ENCODE peak calls at places on chromosomes 1 and 21, in five cellular contexts. One of them, this sample, is unnamed.
A peak's percentile ranks its signal among the peaks of the same experiment; 100 is the strongest.

GRCh38 chr21:36203603-36203889 is 46.9 kb downstream of the DOP1B start:
- DNase-seq in fibroblast of lung: peak; percentile 75
- DNase-seq in endodermal cell: no peak
- DNase-seq in endothelial cell of umbilical vein: peak; percentile 17
- DNase-seq in IMR-90: peak; percentile 92
- DNase-seq in this sample: no peak

GRCh38 chr1:175319112-175319911 is 126.7 kb upstream of the KIAA0040 start:
- DNase-seq in fibroblast of lung: peak; percentile 73
- DNase-seq in endodermal cell: peak; percentile 90
- DNase-seq in endothelial cell of umbilical vein: peak; percentile 75
- DNase-seq in IMR-90: peak; percentile 60
- DNase-seq in this sample: peak; percentile 83

GRCh38 chr1:3156936-3157335 is 87.9 kb downstream of the PRDM16 start:
- DNase-seq in fibroblast of lung: no peak
- DNase-seq in endodermal cell: no peak
- DNase-seq in endothelial cell of umbilical vein: no peak
- DNase-seq in IMR-90: no peak
- DNase-seq in this sample: no peak

GRCh38 chr1:12593621-12594066 is 24.4 kb downstream of the DHRS3 start:
- DNase-seq in fibroblast of lung: peak; percentile 53
- DNase-seq in endodermal cell: no peak
- DNase-seq in endothelial cell of umbilical vein: no peak
- DNase-seq in IMR-90: peak; percentile 59
- DNase-seq in this sample: no peak

GRCh38 chr1:67791686-67792475 is 41.4 kb downstream of the GNG12 start:
- DNase-seq in fibroblast of lung: peak; percentile 84
- DNase-seq in endodermal cell: no peak
- DNase-seq in endothelial cell of umbilical vein: peak; percentile 87
- DNase-seq in IMR-90: peak; percentile 93
- DNase-seq in this sample: peak; percentile 22

GRCh38 chr21:38804617-38805281 is 980 bp upstream of the ETS2 start:
- DNase-seq in fibroblast of lung: peak; percentile 61
- DNase-seq in endodermal cell: peak; percentile 84
- DNase-seq in endothelial cell of umbilical vein: peak; percentile 72
- DNase-seq in IMR-90: peak; percentile 54
- DNase-seq in this sample: no peak

GRCh38 chr1:41358152-41358937 is 2.9 kb upstream of the FOXO6 start:
- DNase-seq in fibroblast of lung: no peak
- DNase-seq in endodermal cell: peak; percentile 75
- DNase-seq in endothelial cell of umbilical vein: no peak
- DNase-seq in IMR-90: no peak
- DNase-seq in this sample: no peak

GRCh38 chr1:214550339-214551051 is 907 bp downstream of the PTPN14 start:
- DNase-seq in fibroblast of lung: no peak
- DNase-seq in endodermal cell: peak; percentile 70
- DNase-seq in endothelial cell of umbilical vein: no peak
- DNase-seq in IMR-90: no peak
- DNase-seq in this sample: peak; percentile 25

GRCh38 chr1:27527857-27528700 is 38.1 kb upstream of the WASF2 start:
- DNase-seq in fibroblast of lung: no peak
- DNase-seq in endodermal cell: peak; percentile 87
- DNase-seq in endothelial cell of umbilical vein: peak; percentile 22
- DNase-seq in IMR-90: no peak
- DNase-seq in this sample: no peak

GRCh38 chr1:18816808-18817207 is 42.7 kb downstream of the TAS1R2 start:
- DNase-seq in fibroblast of lung: peak; percentile 6
- DNase-seq in endodermal cell: no peak
- DNase-seq in endothelial cell of umbilical vein: no peak
- DNase-seq in IMR-90: no peak
- DNase-seq in this sample: no peak

GRCh38 chr1:20037877-20038276 is 32.1 kb upstream of the PLA2G5 start:
- DNase-seq in fibroblast of lung: no peak
- DNase-seq in endodermal cell: peak; percentile 77
- DNase-seq in endothelial cell of umbilical vein: no peak
- DNase-seq in IMR-90: no peak
- DNase-seq in this sample: peak; percentile 75

GRCh38 chr1:204261746-204262505 is 48.1 kb upstream of the GOLT1A start:
- DNase-seq in fibroblast of lung: peak; percentile 56
- DNase-seq in endodermal cell: no peak
- DNase-seq in endothelial cell of umbilical vein: no peak
- DNase-seq in IMR-90: peak; percentile 77
- DNase-seq in this sample: no peak

DNA sequence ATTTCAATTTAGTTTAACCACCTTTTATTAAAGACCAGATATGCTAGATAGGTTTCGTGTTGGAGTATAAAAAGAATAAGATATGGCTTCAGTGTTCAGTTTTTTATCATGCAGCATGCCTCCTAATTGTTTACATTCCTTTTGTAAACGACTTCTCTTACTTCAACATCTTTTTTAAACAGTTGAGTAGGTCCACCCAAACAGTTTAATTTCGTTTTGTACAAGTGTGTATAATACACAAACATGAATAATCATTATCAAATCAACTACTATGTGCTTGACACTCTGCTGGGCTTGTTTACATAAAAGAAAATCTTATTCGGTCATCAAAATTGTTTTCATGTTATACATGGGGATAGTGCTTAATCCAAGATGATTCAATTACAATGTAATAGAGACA is 906.3 kb upstream of the ADGRL4 start:
- DNase-seq in fibroblast of lung: peak; percentile 40
- DNase-seq in endodermal cell: no peak
- DNase-seq in endothelial cell of umbilical vein: no peak
- DNase-seq in IMR-90: peak; percentile 66
- DNase-seq in this sample: no peak
- H3K9me3 ChIP-seq in fibroblast of lung: no peaks in the 10 kb centered on the region
- H3K9me3 ChIP-seq in endodermal cell: peaks cover 9% of the 10 kb centered on the region
- H3K9me3 ChIP-seq in endothelial cell of umbilical vein: no peaks in the 10 kb centered on the region
- H3K9me3 ChIP-seq in IMR-90: no peaks in the 10 kb centered on the region
- H3K9me3 ChIP-seq in this sample: no peaks in the 10 kb centered on the region

GRCh38 chr1:110205591-110206155 is 4.4 kb upstream of the KCNC4 start:
- DNase-seq in fibroblast of lung: no peak
- DNase-seq in endodermal cell: no peak
- DNase-seq in endothelial cell of umbilical vein: no peak
- DNase-seq in IMR-90: no peak
- DNase-seq in this sample: no peak

GRCh38 chr1:110201157-110201825 is 8.8 kb upstream of the KCNC4 start:
- DNase-seq in fibroblast of lung: no peak
- DNase-seq in endodermal cell: peak; percentile 62
- DNase-seq in endothelial cell of umbilical vein: no peak
- DNase-seq in IMR-90: no peak
- DNase-seq in this sample: no peak

GRCh38 chr1:110200666-110201065 is 9.4 kb upstream of the KCNC4 start:
- DNase-seq in fibroblast of lung: peak; percentile 17
- DNase-seq in endodermal cell: no peak
- DNase-seq in endothelial cell of umbilical vein: no peak
- DNase-seq in IMR-90: peak; percentile 47
- DNase-seq in this sample: no peak

GRCh38 chr1:110205156-110205555 is 5.0 kb upstream of the KCNC4 start:
- DNase-seq in fibroblast of lung: no peak
- DNase-seq in endodermal cell: no peak
- DNase-seq in endothelial cell of umbilical vein: no peak
- DNase-seq in IMR-90: no peak
- DNase-seq in this sample: no peak

GRCh38 chr1:110203021-110203661 is 7.0 kb upstream of the KCNC4 start:
- DNase-seq in fibroblast of lung: peak; percentile 71
- DNase-seq in endodermal cell: peak; percentile 89
- DNase-seq in endothelial cell of umbilical vein: peak; percentile 72
- DNase-seq in IMR-90: peak; percentile 66
- DNase-seq in this sample: no peak
- H3K9ac ChIP-seq in fibroblast of lung: no peak overlapping the region
- H3K9ac ChIP-seq in endodermal cell: no peak overlapping the region
- H3K9ac ChIP-seq in endothelial cell of umbilical vein: no peak overlapping the region
- H3K9ac ChIP-seq in IMR-90: no peak overlapping the region
- H3K9ac ChIP-seq in this sample: no peak overlapping the region

DNA sequence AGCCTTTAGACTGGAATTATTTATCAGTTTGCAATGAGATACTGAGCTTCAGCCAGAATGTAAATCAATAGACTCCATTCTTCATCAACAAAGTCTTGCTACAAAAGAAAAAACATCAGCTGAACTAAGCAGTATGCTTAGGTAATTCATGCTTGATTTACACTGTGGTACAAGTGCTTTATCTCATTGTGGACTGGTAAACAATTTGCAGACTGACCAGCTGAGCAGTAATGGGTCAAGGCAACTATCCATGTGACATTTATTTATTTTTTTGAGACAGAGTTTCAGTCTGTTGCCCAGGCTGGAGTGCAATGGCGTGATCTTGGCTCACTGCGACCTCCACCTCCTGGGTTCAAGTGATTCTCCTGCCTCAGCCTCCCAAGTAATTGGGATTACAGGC is 39.8 kb upstream of the SYT2 start:
- DNase-seq in fibroblast of lung: no peak
- DNase-seq in endodermal cell: no peak
- DNase-seq in endothelial cell of umbilical vein: no peak
- DNase-seq in IMR-90: no peak
- DNase-seq in this sample: no peak
- H3K36me3 ChIP-seq in fibroblast of lung: peaks cover 14% of the 10 kb centered on the region
- H3K36me3 ChIP-seq in endodermal cell: peaks cover 98% of the 10 kb centered on the region
- H3K36me3 ChIP-seq in endothelial cell of umbilical vein: peaks cover 19% of the 10 kb centered on the region
- H3K36me3 ChIP-seq in IMR-90: peaks cover 54% of the 10 kb centered on the region
- H3K36me3 ChIP-seq in this sample: peaks cover 80% of the 10 kb centered on the region

DNA sequence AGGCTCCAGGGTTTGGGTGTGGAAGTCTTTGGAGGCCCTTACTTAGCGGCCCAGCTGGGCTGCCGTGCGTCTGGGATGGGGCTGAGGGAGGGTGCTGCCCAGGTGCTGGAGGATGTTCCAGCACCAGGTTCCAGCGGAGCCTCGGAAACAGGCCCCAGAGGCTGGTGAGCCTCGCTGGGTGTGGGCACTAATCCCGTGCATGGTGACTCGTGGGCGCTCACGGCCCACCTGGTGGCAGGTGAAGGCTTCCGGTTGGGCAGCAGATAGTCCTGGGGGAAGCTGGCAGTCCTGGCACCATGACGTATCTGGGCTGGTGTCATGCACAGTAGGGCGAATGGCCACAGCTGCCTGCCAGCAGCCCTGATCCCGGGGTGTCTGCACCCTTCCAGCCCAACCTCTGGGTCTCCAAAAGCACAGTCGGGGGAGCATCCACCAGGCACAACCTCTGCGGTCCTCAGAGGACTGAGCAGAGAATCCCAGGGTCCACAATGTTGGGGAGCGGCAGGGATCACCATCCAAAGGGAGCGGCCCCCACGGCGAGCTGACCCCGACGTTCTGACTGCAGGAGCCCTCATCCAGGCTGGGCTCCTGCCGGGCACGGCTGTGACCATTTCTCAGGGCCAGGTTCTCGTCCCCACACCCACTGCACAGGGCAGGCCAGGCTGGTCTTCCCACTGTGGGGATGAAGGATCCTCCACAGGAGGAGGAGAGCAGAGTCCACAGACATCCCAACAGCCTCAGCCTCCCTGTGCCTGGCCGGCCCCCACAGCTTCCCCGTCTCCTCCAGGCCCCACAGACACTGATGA is 25.3 kb downstream of the FTCD start:
- DNase-seq in fibroblast of lung: no peak
- DNase-seq in endodermal cell: no peak
- DNase-seq in endothelial cell of umbilical vein: no peak
- DNase-seq in IMR-90: no peak
- DNase-seq in this sample: no peak
- H3K9me3 ChIP-seq in fibroblast of lung: no peaks in the 10 kb centered on the region
- H3K9me3 ChIP-seq in endodermal cell: no peaks in the 10 kb centered on the region
- H3K9me3 ChIP-seq in endothelial cell of umbilical vein: no peaks in the 10 kb centered on the region
- H3K9me3 ChIP-seq in IMR-90: no peaks in the 10 kb centered on the region
- H3K9me3 ChIP-seq in this sample: no peaks in the 10 kb centered on the region

GRCh38 chr21:32727728-32728454 is at the start of gene SYNJ1:
- DNase-seq in fibroblast of lung: peak; percentile 91
- DNase-seq in endodermal cell: peak; percentile 98
- DNase-seq in endothelial cell of umbilical vein: peak; percentile 98
- DNase-seq in IMR-90: peak; percentile 91
- DNase-seq in this sample: peak; percentile 95

GRCh38 chr21:32726742-32727477 is 903 bp downstream of the SYNJ1 start:
- DNase-seq in fibroblast of lung: peak; percentile 20
- DNase-seq in endodermal cell: peak; percentile 63
- DNase-seq in endothelial cell of umbilical vein: peak; percentile 63
- DNase-seq in IMR-90: peak; percentile 18
- DNase-seq in this sample: no peak

GRCh38 chr21:32727478-32727727 is 410 bp downstream of the SYNJ1 start:
- DNase-seq in fibroblast of lung: no peak
- DNase-seq in endodermal cell: no peak
- DNase-seq in endothelial cell of umbilical vein: no peak
- DNase-seq in IMR-90: no peak
- DNase-seq in this sample: no peak

GRCh38 chr21:32732544-32732943 is 4.7 kb upstream of the SYNJ1 start:
- DNase-seq in fibroblast of lung: no peak
- DNase-seq in endodermal cell: no peak
- DNase-seq in endothelial cell of umbilical vein: no peak
- DNase-seq in IMR-90: no peak
- DNase-seq in this sample: no peak

DNA sequence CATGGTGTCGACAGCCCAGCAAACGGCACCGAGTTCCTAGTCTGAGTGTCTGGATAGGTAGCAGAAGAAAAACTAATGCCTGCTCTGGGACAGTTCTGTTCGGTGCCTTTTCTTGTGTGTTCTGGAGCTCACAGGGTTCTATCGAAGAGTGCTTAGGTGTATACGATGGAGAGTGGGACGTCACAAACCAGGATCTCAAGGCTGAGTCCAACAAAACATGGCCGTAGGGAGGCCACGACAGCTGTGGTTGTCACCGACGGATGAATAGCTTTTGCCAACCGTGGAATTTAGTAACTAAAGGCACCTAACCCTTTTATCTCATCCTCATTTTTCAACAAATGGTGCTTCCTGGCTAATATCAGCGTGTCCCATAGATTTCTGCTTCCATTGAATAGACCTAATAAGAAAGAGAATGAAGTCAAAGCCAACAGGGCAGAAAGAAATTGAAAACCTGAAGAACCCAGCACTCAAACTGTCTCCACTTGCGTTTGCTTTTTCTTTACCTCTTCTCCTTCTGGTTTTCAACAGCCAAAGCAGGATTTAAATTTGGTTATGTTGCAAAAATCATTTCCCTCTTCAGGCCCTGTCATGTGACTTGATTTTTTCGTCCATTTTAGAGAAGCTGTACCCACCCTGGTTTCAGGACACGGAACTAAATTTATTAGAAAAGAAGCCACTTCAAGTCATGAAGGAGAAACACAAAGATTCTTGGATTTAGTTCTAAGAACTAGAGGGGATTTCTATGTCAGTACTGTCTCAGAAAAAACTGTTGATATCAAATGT is 833 bp upstream of the SYNJ1 start:
- DNase-seq in fibroblast of lung: no peak
- DNase-seq in endodermal cell: no peak
- DNase-seq in endothelial cell of umbilical vein: no peak
- DNase-seq in IMR-90: no peak
- DNase-seq in this sample: no peak
- H3K9ac ChIP-seq in fibroblast of lung: peak overlapping the region; percentile 71
- H3K9ac ChIP-seq in endodermal cell: peak overlapping the region; percentile 14
- H3K9ac ChIP-seq in endothelial cell of umbilical vein: peak overlapping the region; percentile 35
- H3K9ac ChIP-seq in IMR-90: peak overlapping the region; percentile 59
- H3K9ac ChIP-seq in this sample: peak overlapping the region; percentile 87

This sample was measured in NT2/D1.